ENCODE peak calls at places on chromosomes 11 and 22, in six cellular contexts. A is PC-9, R is IMR-90, Y is ovary, V is PC-3, U is fibroblast of lung. L is an unnamed sample.

GRCh38 chr11:130217632-130218031 is 58.0 kb downstream of the ST14 start:
- DNase-seq in A (no peak), R (no peak), Y (no peak), V (no peak), U (no peak), L (no peak)

GRCh38 chr22:49825436-49825835 is 2.2 kb downstream of the BRD1 start:
- DNase-seq in R (peak; percentile 66), U (peak; percentile 38), A (peak; percentile 73), Y (no peak), V (peak; percentile 49), L (no peak)

GRCh38 chr11:19691815-19692214 is 20.8 kb upstream of the NAV2 start:
- DNase-seq in U (no peak), A (no peak), V (no peak), R (no peak), Y (no peak), L (no peak)

GRCh38 chr11:27697679-27698275 is 2.5 kb downstream of the BDNF start:
- DNase-seq in A (no peak), U (no peak), Y (no peak), R (no peak), V (no peak), L (no peak)

GRCh38 chr11:67452141-67452952 is at the start of gene GPR152:
- DNase-seq in V (no peak), A (no peak), R (no peak), U (no peak), Y (no peak), L (no peak)

GRCh38 chr11:125082611-125083311 is 19.7 kb downstream of the SLC37A2 start:
- DNase-seq in V (peak; percentile 94), A (peak; percentile 94), R (peak; percentile 88), Y (no peak), U (peak; percentile 87), L (peak; percentile 85)

GRCh38 chr11:133981156-133981555 is 24.4 kb upstream of the IGSF9B start:
- DNase-seq in V (no peak), A (no peak), U (no peak), Y (no peak), R (no peak), L (no peak)

GRCh38 chr11:128690746-128691091 is 3.2 kb upstream of the FLI1 start:
- DNase-seq in R (no peak), Y (no peak), V (no peak), U (no peak), A (no peak), L (no peak)

GRCh38 chr11:122523841-122524531 is 131.5 kb upstream of the UBASH3B start:
- DNase-seq in R (no peak), Y (no peak), A (no peak), V (no peak), U (no peak), L (peak; percentile 26)

GRCh38 chr11:72781063-72781312 is 12.9 kb downstream of the STARD10 start:
- DNase-seq in V (peak; percentile 62), R (no peak), A (peak; percentile 52), U (no peak), Y (no peak), L (no peak)

GRCh38 chr11:113546757-113547507 is 71.7 kb upstream of the DRD2 start:
- DNase-seq in A (no peak), V (peak; percentile 97), U (peak; percentile 53), Y (no peak), R (peak; percentile 61), L (no peak)

GRCh38 chr11:119421941-119422504 is 949 bp downstream of the THY1 start:
- DNase-seq in A (no peak), U (peak; percentile 42), V (no peak), R (peak; percentile 24), Y (no peak), L (no peak)

GRCh38 chr11:24344222-24344621 is 152.6 kb upstream of the LUZP2 start:
- DNase-seq in Y (no peak), V (no peak), U (no peak), R (no peak), A (no peak), L (no peak)

GRCh38 chr11:75667268-75667830 is 1.5 kb downstream of the MAP6 start:
- DNase-seq in U (no peak), V (peak; percentile 41), A (no peak), Y (peak; percentile 37), R (no peak), L (peak; percentile 11)

GRCh38 chr22:21591695-21592094 is 24.2 kb downstream of the UBE2L3 start:
- DNase-seq in Y (no peak), R (no peak), U (no peak), V (peak; percentile 26), A (peak; percentile 47), L (no peak)

GRCh38 chr11:36257351-36257750 is 31.9 kb downstream of the COMMD9 start:
- DNase-seq in A (peak; percentile 46), V (no peak), U (peak; percentile 26), R (peak; percentile 54), Y (no peak), L (no peak)

GRCh38 chr11:69231466-69232018 is 62.4 kb upstream of the MYEOV start:
- DNase-seq in R (no peak), Y (no peak), V (no peak), U (no peak), A (no peak), L (no peak)

GRCh38 chr11:30610628-30611027 is 24.5 kb upstream of the MPPED2 start:
- DNase-seq in A (no peak), R (no peak), U (no peak), Y (no peak), V (no peak), L (no peak)

GRCh38 chr11:26558191-26558590 is 13.9 kb downstream of the MUC15 start:
- DNase-seq in A (no peak), R (no peak), Y (no peak), V (no peak), U (no peak), L (no peak)

GRCh38 chr11:85170184-85170583 is 457.0 kb downstream of the DLG2 start:
- DNase-seq in U (peak; percentile 22), A (peak; percentile 99), R (peak; percentile 43), Y (no peak), V (peak; percentile 98), L (peak; percentile 87)

GRCh38 chr11:75118577-75118976 is 21.9 kb upstream of the OR2AT4 start:
- DNase-seq in U (no peak), V (no peak), Y (no peak), A (no peak), R (no peak), L (no peak)

GRCh38 chr11:122363306-122363705 is 247.3 kb upstream of the BLID start:
- DNase-seq in A (no peak), V (no peak), R (no peak), U (no peak), Y (no peak), L (no peak)

DNA sequence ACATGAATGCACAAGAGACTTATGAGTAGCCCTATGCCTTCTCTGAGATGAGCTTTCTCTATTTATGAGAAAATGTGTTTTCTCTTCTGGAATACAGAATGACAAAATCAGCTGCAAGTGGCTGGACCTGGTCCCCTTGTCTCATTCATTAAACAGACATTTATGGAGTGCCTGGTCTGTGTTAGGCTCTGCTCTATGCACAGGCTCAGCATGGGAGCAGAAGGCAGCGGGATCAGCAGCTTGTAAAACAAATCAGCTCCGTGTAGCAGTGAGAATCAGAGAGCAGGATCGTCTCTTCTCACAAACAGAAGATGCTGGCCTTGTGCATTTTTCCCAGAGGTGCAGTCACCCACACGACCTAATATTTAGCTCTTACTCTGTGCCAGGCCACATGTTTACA is 47.6 kb upstream of the GALNT18 start:
- DNase-seq in R (no peak), Y (no peak), U (peak; percentile 3), V (no peak), A (no peak), L (no peak)
- H3K27ac ChIP-seq in R (no peak overlapping the region), Y (no peak overlapping the region), U (no peak overlapping the region), V (no peak overlapping the region), A (no peak overlapping the region), L (no peak overlapping the region)

DNA sequence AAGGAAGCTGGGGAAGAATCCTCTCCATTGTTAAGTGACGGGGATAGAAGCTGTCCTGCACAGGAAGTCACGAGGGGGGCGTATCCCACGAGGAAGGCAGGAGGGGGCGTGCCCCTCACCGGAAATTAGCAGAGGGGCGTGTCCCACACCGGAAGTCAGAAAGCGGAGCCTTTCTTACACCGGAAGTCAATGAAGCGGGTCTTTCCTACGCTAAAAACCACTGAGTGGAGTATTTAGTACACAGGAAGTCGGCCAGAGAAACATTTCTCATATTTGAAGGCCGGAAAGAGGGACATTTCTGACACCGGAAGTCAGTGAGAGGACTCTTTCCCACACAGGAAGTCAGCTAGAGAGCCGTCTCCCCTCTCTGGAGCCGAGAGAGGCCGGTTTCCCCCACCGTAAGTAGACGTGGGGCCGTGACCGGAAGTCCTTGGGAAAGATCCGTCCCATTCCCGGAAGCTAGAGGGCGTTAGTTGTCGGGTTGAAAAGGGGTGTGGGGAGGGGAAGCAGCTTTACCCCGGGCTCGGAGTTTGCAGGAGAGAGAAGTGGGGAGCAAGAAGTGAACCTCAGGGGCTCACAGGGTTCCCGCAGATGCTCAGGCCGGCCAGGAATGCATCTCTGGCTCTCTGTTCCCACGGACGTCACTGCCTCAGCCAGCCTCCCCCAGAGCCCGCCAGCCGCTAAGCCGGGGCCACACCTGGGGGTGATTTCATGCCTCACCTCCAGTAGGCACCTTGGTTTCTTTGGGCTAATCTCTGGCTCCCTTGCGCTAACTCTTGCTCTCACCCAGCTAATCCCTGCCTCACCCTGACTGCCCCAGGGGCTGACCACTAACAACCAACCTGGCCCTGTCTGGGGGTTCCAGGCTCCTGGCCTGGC is 15.4 kb downstream of the MIAT start:
- DNase-seq in R (peak; percentile 94), Y (peak; percentile 93), V (peak; percentile 82), U (peak; percentile 96), A (peak; percentile 85), L (peak; percentile 90)
- TF ChIP-seq CTCF in R (peak; percentile 62), Y (peak; percentile 55), V (peak; percentile 42), U (peak; percentile 35), A (peak; percentile 59), L (peak; percentile 77)

GRCh38 chr11:11628651-11629050 is 6.8 kb upstream of the GALNT18 start:
- DNase-seq in Y (no peak), V (no peak), A (no peak), R (no peak), U (no peak), L (no peak)

GRCh38 chr11:11624206-11624605 is 2.4 kb upstream of the GALNT18 start:
- DNase-seq in V (no peak), A (no peak), Y (no peak), U (no peak), R (no peak), L (no peak)

GRCh38 chr11:11624926-11625325 is 3.1 kb upstream of the GALNT18 start:
- DNase-seq in A (no peak), R (no peak), V (no peak), Y (no peak), U (no peak), L (no peak)

GRCh38 chr11:11626128-11626527 is 4.3 kb upstream of the GALNT18 start:
- DNase-seq in Y (no peak), R (no peak), A (no peak), V (peak; percentile 37), U (no peak), L (peak; percentile 26)

DNA sequence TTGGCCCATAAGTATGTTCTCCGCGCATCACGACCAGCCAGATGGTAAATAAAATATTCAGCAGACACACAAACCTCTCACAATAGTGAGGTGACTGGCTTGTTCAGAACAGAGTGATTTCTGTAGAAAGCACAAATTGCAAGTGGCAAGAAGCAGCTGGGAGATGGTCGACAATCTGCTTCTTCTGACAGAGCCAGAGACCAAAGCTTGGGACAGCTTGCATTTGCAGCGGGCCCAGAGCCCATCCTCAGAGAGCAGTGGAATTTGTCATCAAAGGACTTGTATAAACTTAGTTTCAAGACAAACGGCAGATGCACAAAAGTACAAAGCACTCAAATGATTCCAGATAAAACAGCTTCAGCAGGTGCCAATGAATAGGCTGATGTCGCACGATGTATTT is 7.6 kb upstream of the GALNT18 start:
- DNase-seq in R (no peak), A (no peak), Y (no peak), U (no peak), V (no peak), L (no peak)
- H3K4me1 ChIP-seq in R (no peaks in the 10 kb centered on the region), A (no peaks in the 10 kb centered on the region), Y (no peaks in the 10 kb centered on the region), U (no peaks in the 10 kb centered on the region), V (no peaks in the 10 kb centered on the region), L (peaks cover 3% of the 10 kb centered on the region)

GRCh38 chr22:19593991-19594569 is 69.9 kb upstream of the CLDN5 start:
- DNase-seq in R (no peak), Y (no peak), V (no peak), A (no peak), U (no peak), L (no peak)
- H3K27ac ChIP-seq in R (no peak overlapping the region), Y (no peak overlapping the region), V (no peak overlapping the region), A (no peak overlapping the region), U (no peak overlapping the region), L (no peak overlapping the region)

L was measured in foreskin keratinocyte.